ENCODE peak calls at places on chromosomes 5 and 9, in seven cellular contexts. T is A549, P is HepG2, J is GM12878, M is sigmoid colon, V is ovary, C is upper lobe of left lung. L is an unnamed sample.

GRCh38 chr5:93257616-93258015 is 323.4 kb downstream of the NR2F1-AS1 start:
- DNase-seq in T (no peak), P (no peak), C (no peak), J (no peak), V (no peak), M (no peak), L (no peak)

GRCh38 chr5:103582364-103582763 is 19.8 kb upstream of the NUDT12 start:
- DNase-seq in M (no peak), P (peak; percentile 35), V (no peak), J (peak; percentile 5), C (no peak), T (peak; percentile 59), L (no peak)

GRCh38 chr9:79060726-79061125 is 511.0 kb upstream of the TLE4 start:
- DNase-seq in T (no peak), M (no peak), C (no peak), P (no peak), J (no peak), V (no peak), L (no peak)

GRCh38 chr9:104750185-104750762 is 2.8 kb downstream of the NIPSNAP3A start:
- DNase-seq in T (no peak), C (no peak), J (no peak), P (no peak), M (no peak), V (no peak), L (no peak)

GRCh38 chr5:8861764-8862163 is 684.1 kb downstream of the SEMA5A start:
- DNase-seq in V (no peak), M (no peak), J (no peak), T (no peak), C (no peak), P (no peak), L (no peak)

GRCh38 chr9:122392284-122392683 is 21.5 kb downstream of the PTGS1 start:
- DNase-seq in P (no peak), C (no peak), T (no peak), V (no peak), M (no peak), J (no peak), L (no peak)

GRCh38 chr9:37953775-37954437 is 50.0 kb upstream of the SLC25A51 start:
- DNase-seq in C (no peak), V (peak; percentile 70), M (no peak), P (no peak), J (peak; percentile 80), T (peak; percentile 88), L (no peak)

GRCh38 chr5:95599252-95599651 is 20.6 kb upstream of the GPR150 start:
- DNase-seq in V (no peak), M (no peak), C (no peak), J (no peak), P (no peak), T (no peak), L (no peak)

GRCh38 chr9:138052635-138053320 is 175.2 kb downstream of the CACNA1B start:
- DNase-seq in C (no peak), J (no peak), M (peak; percentile 38), P (no peak), T (no peak), V (no peak), L (no peak)

GRCh38 chr9:128390150-128390812 is 19.1 kb downstream of the URM1 start:
- DNase-seq in V (no peak), C (no peak), P (no peak), T (no peak), J (no peak), M (no peak), L (no peak)

GRCh38 chr5:146447734-146448380 is 724 bp downstream of the TCERG1 start:
- DNase-seq in C (no peak), P (peak; percentile 47), M (no peak), T (peak; percentile 33), J (no peak), V (no peak), L (no peak)

GRCh38 chr5:154285661-154286408 is 95.3 kb downstream of the GALNT10 start:
- DNase-seq in V (no peak), C (no peak), P (peak; percentile 52), J (no peak), T (peak; percentile 86), M (no peak), L (no peak)

GRCh38 chr9:91316093-91316492 is 45.6 kb downstream of the AUH start:
- DNase-seq in P (no peak), J (no peak), T (no peak), M (no peak), V (no peak), C (no peak), L (no peak)

GRCh38 chr5:41410307-41410706 is 100.1 kb downstream of the PLCXD3 start:
- DNase-seq in M (no peak), T (no peak), C (peak; percentile 22), V (no peak), J (no peak), P (no peak), L (no peak)

GRCh38 chr5:176389114-176389768 is 690 bp downstream of the HIGD2A start:
- DNase-seq in J (no peak), V (no peak), C (peak; percentile 92), P (no peak), T (no peak), M (no peak), L (no peak)
- TF ChIP-seq POLR2A in J (peak; percentile 83), V (peak; percentile 79), C (peak; percentile 75), P (peak; percentile 80), T (peak; percentile 69), M (peak; percentile 65), L (peak; percentile 74)

DNA sequence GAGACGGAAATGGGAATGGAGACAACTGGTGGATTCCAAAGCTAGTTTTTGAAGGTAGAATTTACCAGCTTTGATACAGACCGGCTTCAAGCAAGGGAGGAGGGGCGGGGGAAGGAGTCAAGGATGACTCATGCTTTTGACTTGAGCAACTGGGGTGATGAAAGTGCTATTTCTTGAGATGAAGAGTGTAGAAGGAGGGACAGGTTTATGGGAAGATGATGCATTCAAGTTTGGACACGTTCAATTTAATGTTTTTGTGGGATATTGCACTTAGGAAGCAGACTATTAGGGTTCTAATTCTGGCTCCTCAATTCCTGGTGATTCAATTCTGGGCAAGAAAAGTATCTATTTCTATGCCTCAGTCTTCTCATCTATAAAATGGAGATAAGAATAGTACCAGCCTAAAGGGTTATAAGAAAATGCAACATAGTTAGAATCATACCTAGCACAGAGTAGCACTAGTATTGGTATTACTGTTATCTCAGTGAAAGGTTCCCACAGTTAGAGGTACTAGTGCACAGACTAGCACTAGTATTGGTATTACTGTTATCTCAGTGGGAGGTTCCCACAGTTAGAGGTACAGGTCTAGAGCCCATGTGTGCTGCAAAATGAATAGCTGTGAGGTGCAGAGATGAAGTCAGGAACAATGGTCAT is 4.6 kb downstream of the NIPAL4 start:
- DNase-seq in M (peak; percentile 83), V (no peak), J (peak; percentile 28), T (peak; percentile 80), C (no peak), P (no peak), L (peak; percentile 73)
- TF ChIP-seq EP300 in M (no peak), V (no peak), J (no peak), T (peak; percentile 35), C (no peak), P (no peak), L (peak; percentile 54)

DNA sequence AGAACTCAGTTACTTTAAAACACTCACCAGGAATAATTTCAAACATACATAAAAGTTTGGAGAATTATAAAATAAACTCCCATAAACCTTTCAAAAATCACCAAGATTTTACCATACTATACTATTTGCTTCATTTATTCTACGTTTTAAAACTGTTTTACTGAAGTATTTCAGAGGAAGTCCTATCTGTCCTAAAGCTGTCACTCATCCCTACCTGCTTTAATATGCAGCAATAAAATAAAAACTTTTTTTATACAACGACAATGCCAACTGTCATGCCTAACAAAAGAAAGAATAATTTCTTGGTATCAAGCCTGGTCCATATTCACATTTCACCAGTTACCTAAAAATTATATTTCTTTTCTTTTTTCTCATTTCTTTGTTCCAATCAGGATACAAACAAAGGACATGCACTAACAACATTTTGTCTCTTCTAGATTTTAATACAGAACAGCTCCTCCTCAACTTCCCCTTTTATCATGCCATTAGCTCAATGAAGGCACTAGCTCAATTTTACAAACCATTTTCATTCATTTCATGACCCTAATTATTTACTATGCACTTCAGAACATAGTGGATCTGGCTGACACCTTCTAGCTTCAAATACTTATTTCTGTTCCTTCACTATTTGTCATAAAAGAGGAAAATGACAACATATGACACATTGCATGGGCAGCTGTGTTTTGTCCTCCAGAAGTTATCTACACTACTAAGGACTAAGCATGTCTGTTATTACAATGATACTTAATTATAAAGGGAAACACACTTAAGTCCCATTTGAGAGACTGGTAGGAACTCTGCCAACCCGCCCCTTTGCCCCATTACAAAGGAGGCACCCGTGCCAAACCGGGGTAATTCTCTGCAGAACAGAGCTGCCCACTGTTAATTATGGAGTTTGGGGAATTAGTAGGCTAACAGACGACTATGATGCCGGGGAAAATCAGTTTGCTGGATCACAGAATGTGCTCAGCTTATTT is 135.1 kb downstream of the GNAQ start:
- DNase-seq in T (no peak), C (no peak), J (no peak), P (no peak), M (no peak), V (no peak), L (no peak)
- H3K27ac ChIP-seq in T (no peak overlapping the region), C (no peak overlapping the region), J (no peak overlapping the region), P (no peak overlapping the region), M (peak overlapping the region; percentile 8), V (no peak overlapping the region), L (peak overlapping the region; percentile 77)

DNA sequence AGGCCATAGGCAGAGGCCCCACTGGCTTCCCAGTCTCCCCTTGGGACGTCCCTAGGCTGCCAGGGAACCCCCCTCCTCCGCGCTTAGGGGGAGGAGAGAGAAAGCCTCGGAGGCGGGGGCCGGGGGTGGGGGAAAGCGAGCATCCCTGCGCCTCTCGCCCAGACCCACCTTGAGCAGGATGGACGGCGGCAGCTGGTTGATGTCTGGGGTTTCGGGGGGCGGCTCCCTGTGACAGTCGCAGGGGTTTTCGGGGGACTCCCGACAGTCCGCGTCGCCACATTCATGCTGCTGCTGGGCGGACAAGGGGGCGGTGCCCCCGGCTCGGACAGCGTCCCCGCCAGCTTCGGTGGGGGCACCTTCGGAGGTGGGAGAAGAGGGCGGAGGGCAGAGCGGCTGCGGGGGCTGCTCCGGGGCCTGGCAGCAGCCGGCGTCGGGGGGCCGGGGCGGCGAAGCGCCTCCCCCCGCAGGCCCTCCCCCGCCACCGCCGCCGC is 1.3 kb downstream of the FBXL17 start:
- DNase-seq in M (peak; percentile 74), T (peak; percentile 26), V (peak; percentile 67), J (peak; percentile 43), C (peak; percentile 89), P (peak; percentile 18), L (peak; percentile 10)
- TF ChIP-seq POLR2A in M (no peak), T (peak; percentile 37), V (no peak), J (peak; percentile 69), C (no peak), P (peak; percentile 47), L (no peak)

GRCh38 chr5:177454397-177455035 is 7.9 kb downstream of the PRR7 start:
- DNase-seq in P (peak; percentile 79), V (peak; percentile 96), J (no peak), C (peak; percentile 100), T (peak; percentile 89), M (peak; percentile 95), L (peak; percentile 86)
- TF ChIP-seq EP300 in P (no peak), V (no peak), J (peak; percentile 70), C (no peak), T (no peak), M (no peak), L (no peak)

DNA sequence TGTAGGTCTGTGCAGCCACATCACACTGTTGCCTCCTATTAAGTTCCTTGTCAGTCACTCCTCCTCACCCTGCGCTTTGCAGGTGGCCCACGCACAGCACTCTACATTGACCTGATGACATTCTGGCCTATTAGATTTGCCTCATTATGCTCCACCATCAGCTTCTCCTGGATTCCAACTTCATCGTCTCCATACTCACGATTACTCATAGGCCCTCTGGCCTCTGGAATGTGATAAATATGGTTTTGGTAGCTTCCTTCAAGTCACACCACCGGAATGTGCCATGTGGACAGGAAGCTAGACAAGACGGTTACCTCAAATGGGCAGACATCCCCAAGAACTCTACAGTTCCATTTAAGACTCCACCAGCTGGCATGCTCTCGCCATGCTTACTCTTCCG is 158.0 kb upstream of the LHFPL2 start:
- DNase-seq in V (no peak), M (no peak), T (no peak), C (no peak), J (no peak), P (no peak), L (no peak)
- H3K27ac ChIP-seq in V (no peak overlapping the region), M (no peak overlapping the region), T (no peak overlapping the region), C (no peak overlapping the region), J (no peak overlapping the region), P (no peak overlapping the region), L (no peak overlapping the region)

L was measured in tibial nerve.